ENCODE peak calls at places on chromosome 4, in five cellular contexts. One of them, this sample, is unnamed.

GRCh38 chr4:63582997-63583396 is 826.3 kb downstream of the TECRL start:
- DNase-seq in GM12878: no peak
- DNase-seq in IMR-90: no peak
- DNase-seq in K562: no peak
- DNase-seq in A549: no peak
- DNase-seq in this sample: peak; percentile 32

GRCh38 chr4:123230061-123230460 is 166.5 kb upstream of the SPRY1 start:
- DNase-seq in GM12878: no peak
- DNase-seq in IMR-90: peak; percentile 20
- DNase-seq in K562: no peak
- DNase-seq in A549: no peak
- DNase-seq in this sample: no peak

GRCh38 chr4:128590773-128591172 is 218.7 kb upstream of the JADE1 start:
- DNase-seq in GM12878: no peak
- DNase-seq in IMR-90: peak; percentile 37
- DNase-seq in K562: no peak
- DNase-seq in A549: no peak
- DNase-seq in this sample: no peak

GRCh38 chr4:56475917-56476316 is 8.5 kb downstream of the SRP72 start:
- DNase-seq in GM12878: no peak
- DNase-seq in IMR-90: no peak
- DNase-seq in K562: no peak
- DNase-seq in A549: no peak
- DNase-seq in this sample: no peak

GRCh38 chr4:183984561-183984960 is 79.5 kb downstream of the STOX2 start:
- DNase-seq in GM12878: no peak
- DNase-seq in IMR-90: no peak
- DNase-seq in K562: no peak
- DNase-seq in A549: no peak
- DNase-seq in this sample: no peak

GRCh38 chr4:53307819-53308773 is 57.8 kb downstream of the SCFD2 start:
- DNase-seq in GM12878: no peak
- DNase-seq in IMR-90: peak; percentile 9
- DNase-seq in K562: no peak
- DNase-seq in A549: no peak
- DNase-seq in this sample: no peak

GRCh38 chr4:69054578-69055200 is 41.6 kb upstream of the UGT2B7 start:
- DNase-seq in GM12878: no peak
- DNase-seq in IMR-90: peak; percentile 87
- DNase-seq in K562: no peak
- DNase-seq in A549: peak; percentile 63
- DNase-seq in this sample: no peak

GRCh38 chr4:1200425-1201035 is 28.1 kb upstream of the SPON2 start:
- DNase-seq in GM12878: no peak
- DNase-seq in IMR-90: peak; percentile 95
- DNase-seq in K562: peak; percentile 43
- DNase-seq in A549: no peak
- DNase-seq in this sample: peak; percentile 61

GRCh38 chr4:54930226-54930625 is 195.2 kb downstream of the KDR start:
- DNase-seq in GM12878: no peak
- DNase-seq in IMR-90: peak; percentile 31
- DNase-seq in K562: no peak
- DNase-seq in A549: no peak
- DNase-seq in this sample: no peak

GRCh38 chr4:6742507-6742906 is 26.5 kb downstream of the BLOC1S4 start:
- DNase-seq in GM12878: no peak
- DNase-seq in IMR-90: no peak
- DNase-seq in K562: no peak
- DNase-seq in A549: no peak
- DNase-seq in this sample: no peak

GRCh38 chr4:101252721-101253120 is 94.6 kb downstream of the PPP3CA start:
- DNase-seq in GM12878: no peak
- DNase-seq in IMR-90: peak; percentile 43
- DNase-seq in K562: no peak
- DNase-seq in A549: no peak
- DNase-seq in this sample: no peak

GRCh38 chr4:105765690-105766407 is 57.3 kb downstream of the GSTCD start:
- DNase-seq in GM12878: no peak
- DNase-seq in IMR-90: peak; percentile 94
- DNase-seq in K562: peak; percentile 13
- DNase-seq in A549: peak; percentile 29
- DNase-seq in this sample: no peak

GRCh38 chr4:11497212-11497806 is 68.6 kb upstream of the HS3ST1 start:
- DNase-seq in GM12878: no peak
- DNase-seq in IMR-90: no peak
- DNase-seq in K562: no peak
- DNase-seq in A549: no peak
- DNase-seq in this sample: no peak

GRCh38 chr4:110840221-110840654 is 217.4 kb upstream of the PITX2 start:
- DNase-seq in GM12878: no peak
- DNase-seq in IMR-90: peak; percentile 72
- DNase-seq in K562: no peak
- DNase-seq in A549: no peak
- DNase-seq in this sample: no peak

GRCh38 chr4:19947349-19947748 is 304.4 kb upstream of the SLIT2 start:
- DNase-seq in GM12878: no peak
- DNase-seq in IMR-90: peak; percentile 74
- DNase-seq in K562: no peak
- DNase-seq in A549: no peak
- DNase-seq in this sample: no peak

GRCh38 chr4:157014621-157015591 is 43.3 kb upstream of the PDGFC start:
- DNase-seq in GM12878: no peak
- DNase-seq in IMR-90: peak; percentile 96
- DNase-seq in K562: no peak
- DNase-seq in A549: no peak
- DNase-seq in this sample: no peak

GRCh38 chr4:150944660-150945059 is 70.4 kb downstream of the LRBA start:
- DNase-seq in GM12878: no peak
- DNase-seq in IMR-90: no peak
- DNase-seq in K562: no peak
- DNase-seq in A549: no peak
- DNase-seq in this sample: no peak

GRCh38 chr4:113943085-113943484 is 36.4 kb downstream of the ARSJ start:
- DNase-seq in GM12878: no peak
- DNase-seq in IMR-90: no peak
- DNase-seq in K562: no peak
- DNase-seq in A549: no peak
- DNase-seq in this sample: no peak

GRCh38 chr4:22091351-22091731 is 142.8 kb upstream of the KCNIP4 start:
- DNase-seq in GM12878: no peak
- DNase-seq in IMR-90: no peak
- DNase-seq in K562: no peak
- DNase-seq in A549: no peak
- DNase-seq in this sample: no peak

GRCh38 chr4:130486841-130487240 is 1390.9 kb downstream of the C4orf33 start:
- DNase-seq in GM12878: no peak
- DNase-seq in IMR-90: peak; percentile 10
- DNase-seq in K562: no peak
- DNase-seq in A549: no peak
- DNase-seq in this sample: no peak

DNA sequence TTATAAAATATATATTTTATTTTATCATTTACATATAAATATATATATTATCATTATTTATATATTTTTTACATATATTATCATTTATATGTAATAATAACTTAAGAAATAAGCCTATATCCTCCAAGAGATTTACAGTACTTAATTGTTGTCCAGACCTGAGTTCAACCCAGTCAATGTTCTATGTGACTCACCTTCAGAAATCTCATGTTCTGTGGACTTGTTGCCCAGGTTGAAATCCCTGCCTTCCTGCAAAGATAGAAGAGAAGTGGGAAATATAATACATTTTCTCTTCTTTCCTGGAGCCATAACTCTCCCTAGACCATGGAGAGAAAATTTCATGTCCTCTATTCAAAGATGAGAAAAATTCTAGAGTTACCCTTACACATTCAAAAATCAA is 247.3 kb downstream of the PARM1 start:
- DNase-seq in GM12878: no peak
- DNase-seq in IMR-90: no peak
- DNase-seq in K562: no peak
- DNase-seq in A549: no peak
- DNase-seq in this sample: no peak
- H3K4me2 ChIP-seq in GM12878: no peak overlapping the region
- H3K4me2 ChIP-seq in IMR-90: no peak overlapping the region
- H3K4me2 ChIP-seq in K562: no peak overlapping the region
- H3K4me2 ChIP-seq in A549: no peak overlapping the region
- H3K4me2 ChIP-seq in this sample: no peak overlapping the region

GRCh38 chr4:86762649-86763048 is 86.5 kb downstream of the SLC10A6 start:
- DNase-seq in GM12878: no peak
- DNase-seq in IMR-90: no peak
- DNase-seq in K562: no peak
- DNase-seq in A549: no peak
- DNase-seq in this sample: no peak

GRCh38 chr4:86759298-86759697 is 89.9 kb downstream of the SLC10A6 start:
- DNase-seq in GM12878: no peak
- DNase-seq in IMR-90: no peak
- DNase-seq in K562: no peak
- DNase-seq in A549: no peak
- DNase-seq in this sample: no peak

GRCh38 chr4:86755388-86755787 is 93.8 kb downstream of the SLC10A6 start:
- DNase-seq in GM12878: no peak
- DNase-seq in IMR-90: no peak
- DNase-seq in K562: no peak
- DNase-seq in A549: no peak
- DNase-seq in this sample: no peak

DNA sequence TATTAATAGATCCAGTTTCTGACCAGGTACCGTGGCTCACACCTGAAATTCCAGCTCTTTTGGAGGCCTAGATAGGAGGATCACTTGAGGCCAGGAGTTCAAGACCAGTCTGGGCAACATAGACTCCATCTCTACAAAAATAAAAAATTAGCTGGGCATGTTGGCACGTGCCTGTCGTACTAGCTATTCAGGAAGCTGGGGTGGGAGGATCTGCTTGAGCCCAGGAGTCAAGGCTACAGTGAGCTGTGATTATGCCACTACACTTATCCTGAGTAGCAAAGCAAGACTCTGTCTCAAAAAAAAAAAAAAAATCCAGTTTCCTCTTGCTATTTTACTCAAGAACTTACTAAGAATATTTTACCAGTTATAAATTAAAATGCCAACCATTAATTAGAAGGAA is 91.7 kb downstream of the SLC10A6 start:
- DNase-seq in GM12878: no peak
- DNase-seq in IMR-90: no peak
- DNase-seq in K562: no peak
- DNase-seq in A549: no peak
- DNase-seq in this sample: no peak
- TF ChIP-seq RCOR1 in GM12878: no peak
- TF ChIP-seq RCOR1 in IMR-90: no peak
- TF ChIP-seq RCOR1 in K562: no peak
- TF ChIP-seq RCOR1 in A549: no peak
- TF ChIP-seq RCOR1 in this sample: no peak

GRCh38 chr4:25842229-25842840 is 20.5 kb downstream of the SEL1L3 start:
- DNase-seq in GM12878: peak; percentile 21
- DNase-seq in IMR-90: no peak
- DNase-seq in K562: no peak
- DNase-seq in A549: no peak
- DNase-seq in this sample: no peak
- H3K4me2 ChIP-seq in GM12878: peak overlapping the region; percentile 47
- H3K4me2 ChIP-seq in IMR-90: no peak overlapping the region
- H3K4me2 ChIP-seq in K562: no peak overlapping the region
- H3K4me2 ChIP-seq in A549: no peak overlapping the region
- H3K4me2 ChIP-seq in this sample: no peak overlapping the region

GRCh38 chr4:84634961-84635360 is 52.0 kb downstream of the CDS1 start:
- DNase-seq in GM12878: no peak
- DNase-seq in IMR-90: no peak
- DNase-seq in K562: no peak
- DNase-seq in A549: no peak
- DNase-seq in this sample: no peak
- TF ChIP-seq RCOR1 in GM12878: no peak
- TF ChIP-seq RCOR1 in IMR-90: no peak
- TF ChIP-seq RCOR1 in K562: no peak
- TF ChIP-seq RCOR1 in A549: no peak
- TF ChIP-seq RCOR1 in this sample: no peak

GRCh38 chr4:83268491-83268890 is 16.1 kb downstream of the COQ2 start:
- DNase-seq in GM12878: no peak
- DNase-seq in IMR-90: no peak
- DNase-seq in K562: no peak
- DNase-seq in A549: no peak
- DNase-seq in this sample: no peak
- H3K4me2 ChIP-seq in GM12878: peak overlapping the region; percentile 45
- H3K4me2 ChIP-seq in IMR-90: no peak overlapping the region
- H3K4me2 ChIP-seq in K562: no peak overlapping the region
- H3K4me2 ChIP-seq in A549: peak overlapping the region; percentile 77
- H3K4me2 ChIP-seq in this sample: no peak overlapping the region

GRCh38 chr4:3781193-3781886 is 15.2 kb downstream of the ADRA2C start:
- DNase-seq in GM12878: no peak
- DNase-seq in IMR-90: no peak
- DNase-seq in K562: peak; percentile 71
- DNase-seq in A549: peak; percentile 73
- DNase-seq in this sample: peak; percentile 77
- TF ChIP-seq RCOR1 in GM12878: no peak
- TF ChIP-seq RCOR1 in IMR-90: no peak
- TF ChIP-seq RCOR1 in K562: no peak
- TF ChIP-seq RCOR1 in A549: no peak
- TF ChIP-seq RCOR1 in this sample: no peak

DNA sequence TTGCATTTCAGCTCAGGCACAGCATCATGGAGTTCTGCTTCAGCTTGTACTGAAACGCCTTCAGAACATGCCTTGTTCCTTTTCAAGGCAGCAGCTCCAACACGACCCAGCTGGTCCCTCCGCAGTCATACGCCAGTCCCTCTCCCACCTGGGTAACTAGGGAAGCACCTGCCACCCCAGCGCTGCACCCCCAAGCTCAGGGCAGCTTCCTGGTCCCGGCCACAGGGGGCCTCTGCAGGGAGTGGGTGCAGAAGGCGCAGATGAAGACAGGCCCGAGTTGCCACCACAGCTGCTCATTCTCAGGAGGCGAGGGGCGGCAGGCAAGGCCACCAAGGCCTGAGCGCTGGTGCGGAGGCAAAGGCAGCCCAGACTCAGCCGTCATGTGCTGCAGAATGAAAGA is 21.8 kb downstream of the WDR1 start:
- DNase-seq in GM12878: no peak
- DNase-seq in IMR-90: no peak
- DNase-seq in K562: no peak
- DNase-seq in A549: no peak
- DNase-seq in this sample: no peak
- H3K4me2 ChIP-seq in GM12878: no peak overlapping the region
- H3K4me2 ChIP-seq in IMR-90: no peak overlapping the region
- H3K4me2 ChIP-seq in K562: no peak overlapping the region
- H3K4me2 ChIP-seq in A549: no peak overlapping the region
- H3K4me2 ChIP-seq in this sample: no peak overlapping the region

DNA sequence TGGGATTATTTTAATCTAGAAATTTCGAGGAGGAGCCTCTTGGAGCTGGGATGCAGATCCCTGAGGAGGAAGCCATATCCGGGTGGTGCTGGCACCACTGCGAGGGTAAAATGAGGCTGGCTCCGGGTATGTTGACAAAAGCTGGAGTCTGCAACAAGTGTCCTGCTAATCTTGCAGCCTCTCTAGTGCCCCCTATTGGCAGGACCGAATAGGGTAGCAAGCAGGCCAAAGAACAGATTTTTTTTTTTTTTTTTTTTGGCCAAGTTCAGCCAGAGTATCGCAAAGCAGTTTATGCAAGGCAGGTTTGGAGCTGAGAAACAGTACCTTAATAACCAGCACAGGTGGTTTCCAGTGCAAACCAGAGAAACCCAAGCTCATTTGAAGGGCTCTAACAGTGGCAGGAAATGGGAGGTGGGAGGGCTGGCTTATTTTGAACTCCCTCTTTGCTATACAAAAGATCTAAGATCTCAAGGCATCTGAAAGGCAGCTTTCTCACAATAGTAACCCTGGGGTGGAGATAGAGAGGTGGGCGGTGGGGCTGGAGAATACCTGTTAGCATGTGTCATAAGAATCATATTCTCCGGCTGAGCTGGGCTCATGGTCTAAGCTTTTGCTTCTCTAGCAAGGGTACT is 38.2 kb upstream of the OCIAD2 start:
- DNase-seq in GM12878: no peak
- DNase-seq in IMR-90: no peak
- DNase-seq in K562: peak; percentile 41
- DNase-seq in A549: peak; percentile 30
- DNase-seq in this sample: peak; percentile 16
- TF ChIP-seq RCOR1 in GM12878: no peak
- TF ChIP-seq RCOR1 in IMR-90: no peak
- TF ChIP-seq RCOR1 in K562: no peak
- TF ChIP-seq RCOR1 in A549: no peak
- TF ChIP-seq RCOR1 in this sample: no peak

This sample was measured in SK-N-SH.